ENCODE peak calls at places on chromosomes 5 and 9, in four cellular contexts. J is left kidney, Z is body of pancreas, C is fibroblast of pulmonary artery. O is an unnamed sample.
A peak's percentile ranks its signal among the peaks of the same experiment; 100 is the strongest.

GRCh38 chr9:133659566-133659965 is 23.4 kb downstream of the DBH start:
- DNase-seq in J (peak; percentile 84), Z (no peak), C (no peak), O (no peak)

GRCh38 chr9:114908796-114909448 is 21.5 kb downstream of the TNFSF8 start:
- DNase-seq in J (no peak), Z (no peak), C (no peak), O (peak; percentile 67)

GRCh38 chr5:154734670-154735248 is 20.4 kb upstream of the LARP1 start:
- DNase-seq in J (no peak), Z (no peak), C (no peak), O (no peak)

GRCh38 chr9:96136992-96137665 is 164.8 kb downstream of the HSD17B3 start:
- DNase-seq in J (peak; percentile 74), Z (peak; percentile 40), C (peak; percentile 51), O (no peak)

GRCh38 chr5:5688194-5688924 is 265.9 kb downstream of the ICE1 start:
- DNase-seq in J (peak; percentile 48), Z (no peak), C (no peak), O (no peak)

GRCh38 chr5:31492824-31493223 is 39.1 kb downstream of the DROSHA start:
- DNase-seq in J (no peak), Z (no peak), C (peak; percentile 39), O (no peak)

GRCh38 chr9:108207611-108208051 is 648.2 kb downstream of the ACTL7B start:
- DNase-seq in J (peak; percentile 22), Z (no peak), C (no peak), O (no peak)

GRCh38 chr5:96963267-96963666 is 27.4 kb downstream of the LNPEP start:
- DNase-seq in J (no peak), Z (peak; percentile 10), C (peak; percentile 66), O (peak; percentile 24)

GRCh38 chr9:107896544-107896943 is 407.0 kb upstream of the KLF4 start:
- DNase-seq in J (no peak), Z (no peak), C (no peak), O (no peak)

GRCh38 chr5:35009657-35010056 is 38.1 kb downstream of the AGXT2 start:
- DNase-seq in J (no peak), Z (no peak), C (peak; percentile 28), O (no peak)

GRCh38 chr5:37859805-37860204 is 20.0 kb upstream of the GDNF start:
- DNase-seq in J (no peak), Z (no peak), C (no peak), O (no peak)

GRCh38 chr5:140509898-140510297 is 37.6 kb upstream of the EIF4EBP3 start:
- DNase-seq in J (no peak), Z (no peak), C (no peak), O (no peak)

GRCh38 chr5:159441441-159441840 is 111.2 kb upstream of the IL12B start:
- DNase-seq in J (peak; percentile 47), Z (peak; percentile 9), C (no peak), O (no peak)

GRCh38 chr9:131951905-131952304 is 127.8 kb downstream of the MED27 start:
- DNase-seq in J (no peak), Z (peak; percentile 26), C (peak; percentile 43), O (no peak)

GRCh38 chr9:97911970-97912369 is 10.3 kb downstream of the TRMO start:
- DNase-seq in J (no peak), Z (no peak), C (no peak), O (no peak)

GRCh38 chr5:139012170-139012569 is 137.0 kb upstream of the LRRTM2 start:
- DNase-seq in J (no peak), Z (no peak), C (no peak), O (no peak)

GRCh38 chr9:123727332-123727731 is 202.6 kb downstream of the DENND1A start:
- DNase-seq in J (no peak), Z (no peak), C (peak; percentile 22), O (no peak)

GRCh38 chr5:68891718-68892117 is 202.1 kb upstream of the SLC30A5 start:
- DNase-seq in J (no peak), Z (no peak), C (no peak), O (peak; percentile 34)

GRCh38 chr5:1190915-1191314 is 10.5 kb upstream of the SLC6A19 start:
- DNase-seq in J (peak; percentile 87), Z (peak; percentile 3), C (no peak), O (no peak)

GRCh38 chr9:89097219-89097618 is 81.4 kb downstream of the SHC3 start:
- DNase-seq in J (no peak), Z (no peak), C (no peak), O (no peak)

GRCh38 chr9:37333288-37333687 is 89.2 kb upstream of the GRHPR start:
- DNase-seq in J (no peak), Z (no peak), C (no peak), O (no peak)

GRCh38 chr9:133619791-133620190 is 10.6 kb upstream of the FAM163B start:
- DNase-seq in J (peak; percentile 39), Z (peak; percentile 13), C (no peak), O (peak; percentile 32)